ENCODE peak calls at places on chromosomes 7 and 10, in six cellular contexts. W is hepatocyte, G is thoracic aorta, E is left ventricle myocardium inferior, X is sigmoid colon, J is fibroblast of mammary gland. F is an unnamed sample.

GRCh38 chr10:112810651-112811215 is 139.3 kb upstream of the TCF7L2 start:
- DNase-seq in E (no peak), X (no peak), W (peak; percentile 31), J (no peak), G (no peak), F (no peak)

GRCh38 chr7:17815318-17815717 is 125.0 kb downstream of the SNX13 start:
- DNase-seq in W (no peak), G (no peak), J (no peak), E (no peak), X (no peak), F (no peak)

GRCh38 chr10:2111936-2112335 is 374.6 kb upstream of the ADARB2 start:
- DNase-seq in W (peak; percentile 36), X (no peak), E (no peak), J (no peak), G (no peak), F (no peak)

GRCh38 chr10:94320285-94320914 is 42.3 kb downstream of the NOC3L start:
- DNase-seq in G (no peak), X (peak; percentile 75), J (peak; percentile 65), W (peak; percentile 81), E (peak; percentile 56), F (peak; percentile 72)

GRCh38 chr10:112622786-112623185 is 175.8 kb downstream of the VTI1A start:
- DNase-seq in G (no peak), W (no peak), E (no peak), X (no peak), J (peak; percentile 57), F (no peak)

GRCh38 chr7:139203992-139204391 is 27.0 kb upstream of the UBN2 start:
- DNase-seq in G (no peak), J (no peak), W (no peak), X (no peak), E (no peak), F (no peak)

GRCh38 chr10:77016278-77016815 is 621.3 kb downstream of the KCNMA1 start:
- DNase-seq in W (no peak), E (no peak), J (peak; percentile 41), G (no peak), X (no peak), F (no peak)

GRCh38 chr10:70856454-70856853 is 31.9 kb downstream of the PCBD1 start:
- DNase-seq in W (no peak), E (no peak), J (no peak), G (no peak), X (no peak), F (no peak)

GRCh38 chr7:78083466-78084120 is 285.0 kb downstream of the PHTF2 start:
- DNase-seq in X (no peak), G (no peak), J (no peak), E (no peak), W (no peak), F (no peak)

GRCh38 chr10:79098596-79099015 is 29.8 kb downstream of the ZMIZ1 start:
- DNase-seq in W (no peak), X (no peak), J (peak; percentile 45), E (no peak), G (no peak), F (no peak)

GRCh38 chr10:77297370-77297692 is 340.3 kb downstream of the KCNMA1 start:
- DNase-seq in J (peak; percentile 76), X (no peak), E (no peak), G (no peak), W (peak; percentile 44), F (no peak)

GRCh38 chr10:42367532-42368230 is 270.7 kb downstream of the ZNF33B start:
- DNase-seq in X (peak; percentile 84), E (peak; percentile 88), W (no peak), G (peak; percentile 67), J (peak; percentile 94), F (no peak)

GRCh38 chr7:44638611-44639557 is 32.5 kb downstream of the OGDH start:
- DNase-seq in W (peak; percentile 83), X (peak; percentile 79), G (no peak), J (peak; percentile 80), E (peak; percentile 56), F (no peak)

GRCh38 chr10:112471878-112472487 is 25.0 kb downstream of the VTI1A start:
- DNase-seq in J (peak; percentile 77), W (peak; percentile 58), E (no peak), X (no peak), G (no peak), F (no peak)

GRCh38 chr7:114784756-114785155 is 137.1 kb upstream of the MDFIC start:
- DNase-seq in J (no peak), X (no peak), G (no peak), E (no peak), W (no peak), F (no peak)

GRCh38 chr7:141417506-141417905 is 133.7 kb upstream of the AGK start:
- DNase-seq in E (no peak), X (no peak), W (no peak), G (no peak), J (no peak), F (no peak)

GRCh38 chr10:35641430-35642015 is 573 bp downstream of the FZD8 start:
- DNase-seq in W (peak; percentile 65), J (peak; percentile 33), E (no peak), X (no peak), G (no peak), F (peak; percentile 25)

GRCh38 chr7:81064446-81064845 is 145.6 kb upstream of the SEMA3C start:
- DNase-seq in E (no peak), X (no peak), G (no peak), J (no peak), W (peak; percentile 20), F (no peak)

GRCh38 chr7:154698726-154699291 is 304.1 kb downstream of the PAXIP1 start:
- DNase-seq in W (no peak), E (no peak), X (no peak), G (no peak), J (no peak), F (no peak)
- TF ChIP-seq CTCF in W (peak; percentile 39), E (no peak), X (no peak), G (no peak), J (peak; percentile 2), F (no peak)

DNA sequence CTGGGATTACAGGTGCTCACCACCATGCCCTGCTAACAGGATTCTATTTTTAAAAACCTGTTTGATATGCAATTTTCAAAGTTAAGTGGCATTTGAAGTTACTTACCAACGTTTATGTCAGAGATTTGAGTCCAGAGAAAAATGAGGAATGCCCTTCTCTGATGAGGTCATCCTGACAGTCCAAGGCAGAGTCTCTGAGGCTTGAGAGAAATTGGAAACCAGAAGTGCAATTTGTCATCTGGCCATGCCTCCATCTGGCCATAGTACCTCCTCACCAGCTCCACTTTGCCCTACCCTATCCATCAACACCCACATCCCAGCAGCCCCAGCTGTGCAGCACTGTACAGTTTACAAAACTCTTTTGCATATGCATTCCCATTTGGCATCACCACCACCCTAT is 54.4 kb upstream of the PDZD8 start:
- DNase-seq in X (no peak), J (no peak), W (no peak), G (no peak), E (no peak), F (no peak)
- TF ChIP-seq CTCF in X (no peak), J (no peak), W (no peak), G (no peak), E (no peak), F (no peak)

GRCh38 chr7:137081694-137082093 is 213.2 kb downstream of the CHRM2 start:
- DNase-seq in X (peak; percentile 91), J (peak; percentile 95), W (peak; percentile 23), E (peak; percentile 79), G (no peak), F (no peak)
- TF ChIP-seq CTCF in X (no peak), J (no peak), W (no peak), E (no peak), G (no peak), F (no peak)

DNA sequence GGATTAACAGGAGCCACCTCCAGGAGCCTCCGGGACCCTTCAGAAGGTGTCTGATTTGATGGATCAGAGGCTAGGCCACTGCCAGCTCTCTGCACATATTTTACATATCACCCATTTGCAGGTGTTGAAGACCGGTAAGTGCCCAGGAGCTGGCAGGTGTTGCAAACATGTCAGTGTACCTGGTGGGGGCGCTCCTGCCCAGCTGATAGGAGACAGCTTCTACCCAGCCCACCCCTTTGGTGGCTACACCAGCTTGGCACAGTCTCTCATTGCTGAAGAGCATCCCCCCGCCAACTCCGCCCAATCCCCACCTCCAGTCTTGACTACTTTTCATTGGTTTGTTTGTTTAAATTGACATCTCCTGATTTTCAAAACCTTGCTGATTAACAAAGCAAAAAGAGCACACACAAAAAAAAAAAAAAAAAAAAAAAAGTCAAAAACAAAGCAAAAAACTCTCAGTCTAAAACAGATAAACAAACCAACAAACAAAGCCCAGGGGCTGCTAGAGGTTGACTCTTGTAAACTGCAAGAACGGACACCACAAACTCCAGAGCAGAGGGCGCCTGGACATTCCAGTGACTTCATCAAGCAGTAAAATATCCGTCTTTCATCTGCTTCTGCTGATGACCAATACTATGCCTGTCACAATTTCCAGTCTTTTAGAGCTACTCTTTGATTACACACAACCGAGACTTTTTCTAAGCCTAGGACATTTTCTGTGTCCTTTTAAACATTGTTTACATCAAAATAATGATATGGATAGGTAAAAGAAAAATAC is 275.3 kb downstream of the NRG3 start:
- DNase-seq in E (no peak), X (no peak), J (peak; percentile 27), W (peak; percentile 62), G (no peak), F (peak; percentile 44)
- TF ChIP-seq CTCF in E (peak; percentile 12), X (no peak), J (peak; percentile 33), W (peak; percentile 49), G (no peak), F (no peak)

DNA sequence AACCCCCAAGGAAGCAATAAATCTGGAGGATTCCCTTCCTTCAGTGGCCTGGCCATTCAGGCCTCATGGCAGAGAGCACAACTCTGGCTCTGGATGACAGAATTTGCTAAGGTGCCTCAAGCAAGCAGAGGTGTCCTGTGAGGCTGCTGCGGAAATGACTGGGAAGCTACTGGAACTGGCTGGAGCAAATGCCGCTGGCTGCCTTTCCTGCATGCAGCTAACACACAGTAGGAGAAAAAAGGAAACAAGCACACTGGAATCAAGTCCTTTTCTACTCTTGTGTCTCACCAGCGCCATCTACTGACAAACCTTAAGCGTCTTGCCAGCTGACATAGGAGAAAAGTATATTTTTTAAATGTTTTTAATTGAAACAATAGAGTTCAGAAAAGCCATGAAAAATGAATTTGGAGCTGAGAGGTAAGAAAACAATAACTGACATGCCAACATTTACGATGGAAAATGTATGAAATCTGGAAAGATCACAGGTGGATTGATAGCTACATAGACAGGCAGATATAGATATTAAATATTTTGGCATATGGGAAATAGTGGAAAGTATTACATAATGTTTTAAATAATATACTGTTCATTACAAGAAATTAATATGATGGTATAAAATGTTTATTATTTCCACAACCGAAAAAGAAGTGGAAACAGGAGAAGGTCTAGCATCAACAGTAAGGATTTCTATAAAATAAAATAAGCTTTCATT is 951.6 kb downstream of the ANKRD7 start:
- DNase-seq in G (no peak), J (peak; percentile 74), E (no peak), X (no peak), W (peak; percentile 90), F (peak; percentile 48)
- TF ChIP-seq CTCF in G (peak; percentile 69), J (peak; percentile 75), E (peak; percentile 61), X (peak; percentile 21), W (peak; percentile 98), F (peak; percentile 79)

GRCh38 chr10:126500185-126500584 is 111.9 kb upstream of the ADAM12 start:
- DNase-seq in E (no peak), W (no peak), J (no peak), G (no peak), X (no peak), F (no peak)

GRCh38 chr10:126501828-126502227 is 113.6 kb upstream of the ADAM12 start:
- DNase-seq in E (no peak), G (no peak), J (no peak), X (no peak), W (no peak), F (no peak)

GRCh38 chr10:126499744-126500143 is 111.5 kb upstream of the ADAM12 start:
- DNase-seq in G (no peak), W (no peak), J (no peak), E (no peak), X (no peak), F (no peak)

GRCh38 chr10:126502481-126502880 is 114.2 kb upstream of the ADAM12 start:
- DNase-seq in X (no peak), G (no peak), W (no peak), J (peak; percentile 55), E (no peak), F (no peak)

GRCh38 chr10:126500866-126501265 is 112.6 kb upstream of the ADAM12 start:
- DNase-seq in W (no peak), E (no peak), X (no peak), G (no peak), J (peak; percentile 46), F (no peak)
- TF ChIP-seq CTCF in W (no peak), E (no peak), X (no peak), G (no peak), J (peak; percentile 8), F (no peak)

F was measured in mesothelial cell of epicardium.